ENCODE peak calls at places on chromosomes 1 and 21, in six cellular contexts. V, U, Z, R, N and L are unnamed samples.

GRCh38 chr1:111281411-111281810 is 9.2 kb upstream of the CHIA start:
- DNase-seq in V (no peak), U (no peak), Z (no peak), R (peak), N (no peak), L (no peak)

GRCh38 chr1:84402060-84402459 is 3.8 kb downstream of the DNASE2B start:
- DNase-seq in V (no peak), U (no peak), Z (no peak), R (no peak), N (no peak), L (no peak)

GRCh38 chr1:225362805-225363204 is 65.0 kb downstream of the LBR start:
- DNase-seq in V (no peak), U (no peak), Z (no peak), R (no peak), N (no peak), L (no peak)

GRCh38 chr1:165898837-165899236 is 71.4 kb downstream of the UCK2 start:
- DNase-seq in V (no peak), U (no peak), Z (peak), R (peak), N (no peak), L (no peak)

GRCh38 chr1:228400692-228401454 is 5.8 kb downstream of the TRIM11 start:
- DNase-seq in V (no peak), U (peak), Z (no peak), R (no peak), N (no peak), L (no peak)

GRCh38 chr1:168621356-168621755 is 45.0 kb downstream of the XCL1 start:
- DNase-seq in V (peak), U (no peak), Z (no peak), R (no peak), N (no peak), L (no peak)

GRCh38 chr1:185567006-185567405 is 167.2 kb upstream of the HMCN1 start:
- DNase-seq in V (no peak), U (no peak), Z (no peak), R (no peak), N (no peak), L (no peak)

GRCh38 chr1:225479996-225480720 is 52.3 kb upstream of the LBR start:
- DNase-seq in V (no peak), U (no peak), Z (no peak), R (no peak), N (no peak), L (no peak)

GRCh38 chr1:44471911-44472439 is 66.9 kb downstream of the RNF220 start:
- DNase-seq in V (no peak), U (no peak), Z (no peak), R (no peak), N (no peak), L (no peak)

GRCh38 chr1:37828410-37829074 is 20.5 kb upstream of the YRDC start:
- DNase-seq in V (no peak), U (no peak), Z (no peak), R (no peak), N (no peak), L (no peak)

GRCh38 chr1:218281285-218281684 is 3.8 kb upstream of the RRP15 start:
- DNase-seq in V (no peak), U (no peak), Z (no peak), R (no peak), N (no peak), L (no peak)

GRCh38 chr1:219247441-219247840 is 73.8 kb downstream of the LYPLAL1 start:
- DNase-seq in V (no peak), U (no peak), Z (no peak), R (no peak), N (no peak), L (no peak)

GRCh38 chr1:99424087-99424486 is 159.8 kb downstream of the PLPPR4 start:
- DNase-seq in V (no peak), U (no peak), Z (no peak), R (no peak), N (no peak), L (no peak)

GRCh38 chr1:29592731-29593130 is 356.4 kb downstream of the PTPRU start:
- DNase-seq in V (peak), U (no peak), Z (no peak), R (no peak), N (no peak), L (no peak)

GRCh38 chr1:245153081-245153644 is 1.6 kb upstream of the KIF26B start:
- DNase-seq in V (peak), U (peak), Z (peak), R (peak), N (no peak), L (peak)

GRCh38 chr1:167171286-167171929 is 49.3 kb upstream of the POU2F1 start:
- DNase-seq in V (peak), U (no peak), Z (no peak), R (no peak), N (no peak), L (no peak)

GRCh38 chr1:211305044-211305443 is 21.6 kb upstream of the TRAF5 start:
- DNase-seq in V (no peak), U (no peak), Z (no peak), R (no peak), N (no peak), L (no peak)

GRCh38 chr1:56187410-56187809 is 392.0 kb downstream of the PLPP3 start:
- DNase-seq in V (no peak), U (no peak), Z (no peak), R (no peak), N (no peak), L (no peak)

GRCh38 chr1:46303872-46304326 is 401 bp downstream of the UQCRH start:
- DNase-seq in V (peak), U (no peak), Z (no peak), R (no peak), N (no peak), L (no peak)

GRCh38 chr21:33976082-33976979 is 60.7 kb upstream of the ATP5PO start:
- DNase-seq in V (peak), U (no peak), Z (peak), R (no peak), N (peak), L (no peak)

GRCh38 chr1:108560430-108561144 is 687 bp downstream of the EEIG2 start:
- DNase-seq in V (peak), U (peak), Z (peak), R (peak), N (no peak), L (peak)

GRCh38 chr1:24438423-24438901 is 22.9 kb downstream of the NIPAL3 start:
- DNase-seq in V (peak), U (no peak), Z (no peak), R (no peak), N (no peak), L (peak)

GRCh38 chr1:43422995-43423671 is 30.6 kb downstream of the HYI start:
- DNase-seq in V (no peak), U (no peak), Z (no peak), R (no peak), N (no peak), L (no peak)

GRCh38 chr1:172820759-172821158 is 161.9 kb downstream of the FASLG start:
- DNase-seq in V (no peak), U (no peak), Z (no peak), R (no peak), N (no peak), L (no peak)

GRCh38 chr1:155591770-155592169 is 18.2 kb upstream of the MSTO1 start:
- DNase-seq in V (peak), U (no peak), Z (no peak), R (no peak), N (no peak), L (no peak)

GRCh38 chr1:74673351-74674111 is at the start of gene ERICH3:
- DNase-seq in V (peak), U (peak), Z (no peak), R (no peak), N (no peak), L (no peak)

GRCh38 chr1:32659581-32659980 is 8.6 kb downstream of the RBBP4 start:
- DNase-seq in V (no peak), U (no peak), Z (no peak), R (no peak), N (no peak), L (no peak)

GRCh38 chr1:63127376-63127775 is 195.0 kb upstream of the FOXD3 start:
- DNase-seq in V (no peak), U (no peak), Z (no peak), R (no peak), N (no peak), L (no peak)

GRCh38 chr1:110433803-110434202 is 17.1 kb upstream of the PROK1 start:
- DNase-seq in V (peak), U (no peak), Z (no peak), R (peak), N (no peak), L (peak)

GRCh38 chr1:190478193-190479007 is 736 bp upstream of the BRINP3 start:
- DNase-seq in V (peak), U (peak), Z (no peak), R (no peak), N (no peak), L (no peak)

GRCh38 chr1:155083865-155084721 is 5.5 kb downstream of the EFNA3 start:
- DNase-seq in V (no peak), U (no peak), Z (no peak), R (no peak), N (no peak), L (no peak)

GRCh38 chr21:26490771-26491170 is 82.3 kb downstream of the CYYR1 start:
- DNase-seq in V (peak), U (no peak), Z (no peak), R (no peak), N (no peak), L (no peak)

GRCh38 chr1:31872658-31873636 is 57.1 kb upstream of the SPOCD1 start:
- DNase-seq in V (no peak), U (no peak), Z (no peak), R (no peak), N (no peak), L (no peak)

GRCh38 chr1:174812656-174813055 is 187.1 kb upstream of the CACYBP start:
- DNase-seq in V (peak), U (no peak), Z (no peak), R (no peak), N (no peak), L (no peak)

GRCh38 chr1:234680331-234680904 is 70.4 kb upstream of the IRF2BP2 start:
- DNase-seq in V (no peak), U (no peak), Z (no peak), R (no peak), N (no peak), L (no peak)

GRCh38 chr1:6338685-6339084 is 54.9 kb downstream of the ACOT7 start:
- DNase-seq in V (no peak), U (no peak), Z (no peak), R (no peak), N (no peak), L (no peak)

GRCh38 chr1:156999596-157000320 is 45.8 kb downstream of the ARHGEF11 start:
- DNase-seq in V (no peak), U (no peak), Z (no peak), R (no peak), N (no peak), L (no peak)

GRCh38 chr1:158093376-158093775 is 87.3 kb upstream of the CD1D start:
- DNase-seq in V (no peak), U (no peak), Z (no peak), R (no peak), N (no peak), L (no peak)

GRCh38 chr21:35159881-35160280 is 110.8 kb upstream of the RUNX1 start:
- DNase-seq in V (no peak), U (no peak), Z (no peak), R (no peak), N (no peak), L (no peak)

GRCh38 chr1:87169250-87169910 is 159.3 kb upstream of the LMO4 start:
- DNase-seq in V (no peak), U (no peak), Z (no peak), R (no peak), N (no peak), L (no peak)
- H3K27ac ChIP-seq in V (no peak), U (no peak), Z (no peak), R (no peak), N (no peak), L (peak)

DNA sequence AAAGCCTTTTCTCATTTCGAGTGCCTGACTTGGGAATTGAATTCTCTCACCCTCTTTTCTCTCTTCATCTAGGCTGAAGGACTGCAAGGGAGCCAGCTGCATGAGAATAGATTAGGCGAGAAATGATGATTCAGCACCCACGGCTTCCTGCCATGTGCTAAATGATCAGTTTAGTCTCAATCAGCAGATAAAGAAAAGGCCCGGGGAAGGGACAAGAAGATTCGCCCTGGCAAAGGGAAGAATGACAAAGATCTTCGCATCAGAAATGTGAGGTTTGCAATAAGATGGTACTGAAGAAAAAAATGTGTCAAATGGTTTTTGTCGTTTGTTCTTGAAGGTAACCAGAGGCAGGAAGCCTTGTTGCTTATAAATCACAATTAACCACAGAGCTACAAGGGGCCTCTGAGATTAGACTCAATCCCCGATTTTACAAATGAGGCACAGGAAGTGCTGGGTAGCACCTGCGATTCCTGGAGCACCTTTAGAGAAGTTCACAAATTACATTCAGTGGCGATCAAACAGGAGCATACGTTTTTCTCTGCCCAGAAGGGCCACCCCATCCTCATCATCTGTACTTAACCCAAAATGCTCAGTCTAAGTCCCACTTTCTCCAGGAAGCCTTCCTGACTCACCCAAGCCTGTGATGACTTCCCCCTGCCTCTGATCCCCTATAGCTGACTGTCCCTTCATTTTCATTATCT is 183.4 kb downstream of the ZNF281 start:
- DNase-seq in V (peak), U (no peak), Z (no peak), R (no peak), N (no peak), L (no peak)
- H3K27ac ChIP-seq in V (peak), U (no peak), Z (no peak), R (no peak), N (no peak), L (no peak)

GRCh38 chr21:44303490-44303981 is 3.7 kb downstream of the PFKL start:
- DNase-seq in V (no peak), U (peak), Z (no peak), R (no peak), N (no peak), L (no peak)

GRCh38 chr21:44301961-44302406 is 2.1 kb downstream of the PFKL start:
- DNase-seq in V (no peak), U (no peak), Z (no peak), R (no peak), N (no peak), L (no peak)

GRCh38 chr21:44305691-44306090 is 5.8 kb downstream of the PFKL start:
- DNase-seq in V (no peak), U (no peak), Z (no peak), R (no peak), N (peak), L (no peak)

GRCh38 chr21:44304846-44305245 is 5.0 kb downstream of the PFKL start:
- DNase-seq in V (peak), U (no peak), Z (peak), R (no peak), N (peak), L (peak)

GRCh38 chr21:44304041-44304738 is 4.3 kb downstream of the PFKL start:
- DNase-seq in V (no peak), U (no peak), Z (no peak), R (no peak), N (no peak), L (no peak)
- H3K27ac ChIP-seq in V (no peak), U (peak), Z (no peak), R (no peak), N (peak), L (peak)

GRCh38 chr21:45320261-45320990 is 32.7 kb upstream of the POFUT2 start:
- DNase-seq in V (no peak), U (peak), Z (peak), R (no peak), N (no peak), L (no peak)
- H3K27ac ChIP-seq in V (no peak), U (peak), Z (peak), R (peak), N (peak), L (peak)

DNA sequence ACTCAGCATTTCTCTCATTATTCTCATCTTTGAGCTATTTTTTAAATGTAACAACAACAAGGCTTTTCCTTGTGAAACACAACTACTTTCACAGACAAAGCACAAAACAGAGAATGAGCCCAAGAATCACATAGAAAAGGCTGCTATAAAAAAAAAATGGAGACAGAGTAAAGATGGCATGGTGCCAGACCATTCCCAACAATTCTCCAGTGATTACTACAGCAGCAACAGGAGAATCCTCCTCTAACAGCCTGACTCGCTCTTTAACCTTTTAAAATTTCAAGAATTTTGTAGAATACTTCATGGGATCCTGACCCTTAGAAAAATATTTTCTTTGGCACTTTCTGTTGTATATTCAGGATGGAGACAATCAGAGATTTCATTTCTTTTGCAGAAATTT is 3.8 kb upstream of the BCAS2 start:
- DNase-seq in V (no peak), U (no peak), Z (no peak), R (no peak), N (no peak), L (no peak)
- H3K27ac ChIP-seq in V (no peak), U (no peak), Z (no peak), R (no peak), N (no peak), L (no peak)

GRCh38 chr1:19980298-19980697 is 880 bp upstream of the PLA2G2A start:
- DNase-seq in V (no peak), U (no peak), Z (no peak), R (no peak), N (no peak), L (no peak)

GRCh38 chr1:19978143-19978542 is 1.3 kb downstream of the PLA2G2A start:
- DNase-seq in V (no peak), U (no peak), Z (peak), R (no peak), N (no peak), L (no peak)

GRCh38 chr1:19979494-19979977 is at the start of gene PLA2G2A:
- DNase-seq in V (no peak), U (no peak), Z (peak), R (no peak), N (no peak), L (peak)

GRCh38 chr1:19981170-19981506 is 1.7 kb upstream of the PLA2G2A start:
- DNase-seq in V (no peak), U (no peak), Z (no peak), R (no peak), N (no peak), L (no peak)

DNA sequence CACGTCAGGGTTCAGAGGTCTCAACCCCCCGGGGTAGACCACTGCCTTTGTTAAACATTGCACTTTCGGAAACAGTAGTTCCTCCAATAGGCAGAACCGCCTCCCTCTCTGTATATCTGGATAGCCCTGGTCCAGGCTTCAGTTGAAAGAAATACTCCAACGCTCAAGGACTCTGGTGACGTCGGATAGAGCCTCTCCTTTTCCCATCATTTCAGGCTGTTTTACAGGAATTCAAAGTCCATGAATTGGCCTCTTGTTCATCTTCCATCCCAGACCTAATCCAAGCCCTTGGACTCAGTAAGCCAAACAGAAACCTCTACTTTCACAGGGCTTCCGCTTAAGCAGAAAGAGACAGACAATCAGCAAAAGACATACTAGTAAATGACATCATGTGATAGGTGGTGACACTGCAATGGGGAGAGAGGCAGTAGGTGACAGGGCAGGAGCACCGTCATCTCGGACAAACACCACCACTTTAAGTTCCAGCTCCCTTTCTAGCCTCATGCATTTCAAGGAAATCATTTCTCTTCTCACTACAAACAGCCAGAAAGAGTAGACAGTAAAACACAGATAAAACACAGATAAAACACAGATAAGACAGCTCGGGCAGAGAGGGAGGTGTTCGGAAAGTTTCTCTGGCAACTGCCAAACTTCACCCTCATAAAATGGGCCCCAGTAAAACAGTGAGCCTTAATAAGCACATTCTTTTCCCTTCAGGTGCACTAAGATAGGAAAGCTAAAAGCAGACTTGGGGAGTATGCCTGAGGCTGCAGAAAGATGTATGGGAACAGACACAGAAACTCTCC is 2.3 kb upstream of the PLA2G2A start:
- DNase-seq in V (no peak), U (no peak), Z (peak), R (no peak), N (no peak), L (no peak)
- H3K27ac ChIP-seq in V (no peak), U (no peak), Z (no peak), R (no peak), N (no peak), L (no peak)